ENCODE peak calls at places on chromosome 18, in seven cellular contexts. I is sigmoid colon; K is T47D; H is dorsolateral prefrontal cortex; Z is Right ventricle myocardium superior; E is EL; Q is activated T-helper 1 cell treated with anti-CD3 and anti-CD28 coated beads, Interleukin-2, amount 50 U/mL, for 16 hours. M is an unnamed sample.

GRCh38 chr18:3901042-3901441 is 451.1 kb downstream of the TGIF1 start:
- DNase-seq in I (no peak), K (no peak), H (no peak), Z (no peak), E (no peak), Q (no peak), M (no peak)

GRCh38 chr18:3319894-3320438 is 58.0 kb downstream of the MYL12B start:
- DNase-seq in I (no peak), K (no peak), H (no peak), Z (no peak), E (no peak), Q (no peak), M (no peak)

GRCh38 chr18:3616744-3617143 is 166.8 kb downstream of the TGIF1 start:
- DNase-seq in I (no peak), K (no peak), H (no peak), Z (no peak), E (no peak), Q (no peak), M (no peak)

GRCh38 chr18:78635093-78635800 is 344.4 kb upstream of the SALL3 start:
- DNase-seq in I (no peak), K (no peak), H (no peak), Z (no peak), E (no peak), Q (no peak), M (no peak)

GRCh38 chr18:23258566-23259265 is 123.4 kb downstream of the CABLES1 start:
- DNase-seq in I (no peak), K (no peak), H (no peak), Z (no peak), E (no peak), Q (no peak), M (no peak)

GRCh38 chr18:33838084-33838483 is 260.1 kb downstream of the ASXL3 start:
- DNase-seq in I (no peak), K (no peak), H (no peak), Z (no peak), E (no peak), Q (no peak), M (no peak)

GRCh38 chr18:63867368-63867767 is 20.1 kb upstream of the SERPINB2 start:
- DNase-seq in I (no peak), K (no peak), H (no peak), Z (no peak), E (no peak), Q (no peak), M (no peak)

GRCh38 chr18:35005963-35006577 is 35.1 kb upstream of the MAPRE2 start:
- DNase-seq in I (no peak), K (peak), H (peak), Z (no peak), E (peak), Q (no peak), M (no peak)

GRCh38 chr18:48023334-48024008 is 93.0 kb upstream of the SMAD2 start:
- DNase-seq in I (peak), K (peak), H (no peak), Z (no peak), E (peak), Q (no peak), M (peak)

GRCh38 chr18:48323151-48323550 is 86.0 kb downstream of the ZBTB7C start:
- DNase-seq in I (no peak), K (no peak), H (no peak), Z (no peak), E (no peak), Q (no peak), M (no peak)

GRCh38 chr18:45019469-45019868 is 338.8 kb downstream of the SETBP1 start:
- DNase-seq in I (no peak), K (no peak), H (no peak), Z (no peak), E (no peak), Q (no peak), M (no peak)

M was measured in right cardiac atrium.